ENCODE peak calls at places on chromosomes 6 and 20, in six cellular contexts. E is IMR-90, I is K562, Z is PC-9, R is H1, N is GM23338. V is an unnamed sample.
A peak's percentile ranks its signal among the peaks of the same experiment; 100 is the strongest.

GRCh38 chr20:15069355-15069754 is 731.9 kb upstream of the FLRT3 start:
- DNase-seq in E (no peak), I (no peak), Z (no peak), R (no peak), N (no peak), V (no peak)

GRCh38 chr6:85865665-85866372 is 223.1 kb upstream of the SYNCRIP start:
- DNase-seq in E (peak; percentile 71), I (no peak), Z (peak; percentile 14), R (no peak), N (no peak), V (peak; percentile 31)

GRCh38 chr20:19996970-19997369 is 20.2 kb upstream of the NAA20 start:
- DNase-seq in E (no peak), I (no peak), Z (no peak), R (no peak), N (no peak), V (no peak)

GRCh38 chr6:43992783-43993505 is 134.3 kb downstream of the MRPL14 start:
- DNase-seq in E (no peak), I (no peak), Z (no peak), R (no peak), N (no peak), V (no peak)

GRCh38 chr6:30483677-30484279 is 5.5 kb upstream of the HLA-E start:
- DNase-seq in E (peak; percentile 74), I (peak; percentile 29), Z (peak; percentile 45), R (no peak), N (peak; percentile 74), V (peak; percentile 52)

GRCh38 chr6:146657432-146657831 is 58.7 kb downstream of the ADGB start:
- DNase-seq in E (no peak), I (no peak), Z (no peak), R (no peak), N (no peak), V (no peak)

GRCh38 chr20:62975251-62975770 is 22.8 kb downstream of the SLC17A9 start:
- DNase-seq in E (no peak), I (no peak), Z (no peak), R (no peak), N (no peak), V (no peak)

GRCh38 chr6:215335-216034 is 76.8 kb upstream of the DUSP22 start:
- DNase-seq in E (peak; percentile 39), I (no peak), Z (peak; percentile 72), R (no peak), N (no peak), V (no peak)

GRCh38 chr6:139996253-139996834 is 621.9 kb upstream of the CITED2 start:
- DNase-seq in E (no peak), I (no peak), Z (no peak), R (no peak), N (peak; percentile 62), V (peak; percentile 83)

GRCh38 chr20:48538856-48539255 is 288.9 kb downstream of the PREX1 start:
- DNase-seq in E (no peak), I (no peak), Z (peak; percentile 60), R (no peak), N (peak; percentile 19), V (no peak)

GRCh38 chr6:13935190-13935880 is 10.6 kb downstream of the RNF182 start:
- DNase-seq in E (no peak), I (no peak), Z (no peak), R (no peak), N (no peak), V (no peak)

GRCh38 chr6:156955494-156956183 is 178.5 kb downstream of the ARID1B start:
- DNase-seq in E (no peak), I (no peak), Z (no peak), R (no peak), N (no peak), V (no peak)

GRCh38 chr6:128368213-128369000 is 152.0 kb downstream of the PTPRK start:
- DNase-seq in E (no peak), I (no peak), Z (no peak), R (no peak), N (no peak), V (no peak)

GRCh38 chr20:51528263-51529026 is 14.1 kb downstream of the NFATC2 start:
- DNase-seq in E (no peak), I (no peak), Z (no peak), R (no peak), N (no peak), V (no peak)

GRCh38 chr6:124995131-124995530 is 32.9 kb downstream of the RNF217 start:
- DNase-seq in E (no peak), I (no peak), Z (no peak), R (no peak), N (no peak), V (no peak)

GRCh38 chr6:8821921-8822512 is 386.7 kb upstream of the SLC35B3 start:
- DNase-seq in E (no peak), I (no peak), Z (no peak), R (no peak), N (no peak), V (no peak)

GRCh38 chr6:166903027-166903426 is 53.3 kb downstream of the RNASET2 start:
- DNase-seq in E (no peak), I (no peak), Z (no peak), R (no peak), N (no peak), V (no peak)

GRCh38 chr6:12436683-12437082 is 146.5 kb downstream of the EDN1 start:
- DNase-seq in E (no peak), I (no peak), Z (no peak), R (no peak), N (no peak), V (no peak)

GRCh38 chr20:37567331-37567665 is 39.6 kb upstream of the BLCAP start:
- DNase-seq in E (no peak), I (no peak), Z (no peak), R (no peak), N (peak; percentile 27), V (no peak)

GRCh38 chr20:52959125-52959524 is 13.0 kb upstream of the TSHZ2 start:
- DNase-seq in E (no peak), I (no peak), Z (no peak), R (no peak), N (peak; percentile 44), V (no peak)
- TF ChIP-seq CTCF in E (no peak), I (peak; percentile 12), Z (no peak), R (peak; percentile 13), N (peak; percentile 43), V (no peak)

DNA sequence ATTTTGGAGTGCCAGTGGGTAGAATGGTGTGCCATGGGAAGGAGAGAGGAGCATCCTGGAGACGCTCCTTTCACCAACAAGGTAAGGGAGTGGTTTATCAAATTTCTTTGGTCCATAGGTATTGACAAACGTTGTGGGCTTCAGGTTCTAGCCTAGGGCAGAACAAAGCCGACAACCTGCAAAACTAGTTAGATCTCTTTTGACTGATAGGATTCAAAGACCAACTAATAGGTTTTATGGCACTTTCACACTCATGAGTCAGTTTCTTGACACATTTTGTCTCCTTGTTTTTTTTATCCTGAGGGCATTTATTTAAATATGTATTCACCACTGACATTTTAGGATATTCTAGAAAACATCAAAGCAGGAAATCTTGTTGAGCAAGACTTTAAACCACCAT is 370.5 kb upstream of the HSF2 start:
- DNase-seq in E (no peak), I (no peak), Z (peak; percentile 55), R (no peak), N (no peak), V (no peak)
- H3K4me2 ChIP-seq in E (no peak overlapping the region), I (no peak overlapping the region), Z (peak overlapping the region; percentile 50), R (no peak overlapping the region), N (no peak overlapping the region), V (no peak overlapping the region)

GRCh38 chr6:144955392-144955791 is 670.3 kb downstream of the UTRN start:
- DNase-seq in E (no peak), I (no peak), Z (no peak), R (no peak), N (no peak), V (no peak)

GRCh38 chr6:144953552-144954240 is 668.6 kb downstream of the UTRN start:
- DNase-seq in E (peak; percentile 62), I (no peak), Z (peak; percentile 76), R (no peak), N (no peak), V (no peak)

GRCh38 chr6:144955853-144956252 is 670.7 kb downstream of the UTRN start:
- DNase-seq in E (peak; percentile 78), I (no peak), Z (no peak), R (no peak), N (no peak), V (no peak)

GRCh38 chr6:144952456-144953240 is 667.5 kb downstream of the UTRN start:
- DNase-seq in E (no peak), I (no peak), Z (no peak), R (no peak), N (no peak), V (no peak)

GRCh38 chr6:144954241-144954556 is 669.1 kb downstream of the UTRN start:
- DNase-seq in E (no peak), I (no peak), Z (no peak), R (no peak), N (no peak), V (no peak)
- TF ChIP-seq CTCF in E (no peak), I (no peak), Z (no peak), R (no peak), N (no peak), V (no peak)

GRCh38 chr6:109381747-109382575 is at the start of gene CD164:
- DNase-seq in E (peak; percentile 93), I (peak; percentile 92), Z (peak; percentile 92), R (no peak), N (peak; percentile 98), V (peak; percentile 96)
- H3K4me2 ChIP-seq in E (peak within 1 kb of the TSS; percentile 92), I (peak within 1 kb of the TSS; percentile 98), Z (peak within 1 kb of the TSS; percentile 89), R (peak within 1 kb of the TSS; percentile 79), N (peak within 1 kb of the TSS; percentile 82), V (peak within 1 kb of the TSS; percentile 92)

DNA sequence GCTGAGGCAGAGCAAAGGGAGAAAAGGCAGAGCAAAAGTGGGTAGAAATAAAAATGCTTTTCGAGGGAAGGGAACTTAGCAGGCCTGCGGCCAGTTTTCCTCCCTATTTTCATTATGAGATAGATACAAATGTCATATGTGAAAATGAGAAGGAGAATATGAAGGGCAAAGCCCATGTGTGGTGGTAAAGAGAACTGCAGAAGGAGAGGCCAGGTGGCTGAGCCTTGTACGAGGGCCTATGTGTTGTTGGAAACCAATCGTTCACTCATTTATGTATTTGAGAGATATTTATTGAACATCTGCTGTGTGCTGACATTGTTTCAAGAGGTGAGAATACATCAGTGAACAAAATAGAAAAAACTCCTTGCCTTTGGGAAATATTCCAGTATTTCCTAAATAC is 147.7 kb downstream of the SH3BGRL2 start:
- DNase-seq in E (no peak), I (no peak), Z (no peak), R (no peak), N (no peak), V (no peak)
- TF ChIP-seq CTCF in E (no peak), I (no peak), Z (no peak), R (no peak), N (no peak), V (peak; percentile 7)

DNA sequence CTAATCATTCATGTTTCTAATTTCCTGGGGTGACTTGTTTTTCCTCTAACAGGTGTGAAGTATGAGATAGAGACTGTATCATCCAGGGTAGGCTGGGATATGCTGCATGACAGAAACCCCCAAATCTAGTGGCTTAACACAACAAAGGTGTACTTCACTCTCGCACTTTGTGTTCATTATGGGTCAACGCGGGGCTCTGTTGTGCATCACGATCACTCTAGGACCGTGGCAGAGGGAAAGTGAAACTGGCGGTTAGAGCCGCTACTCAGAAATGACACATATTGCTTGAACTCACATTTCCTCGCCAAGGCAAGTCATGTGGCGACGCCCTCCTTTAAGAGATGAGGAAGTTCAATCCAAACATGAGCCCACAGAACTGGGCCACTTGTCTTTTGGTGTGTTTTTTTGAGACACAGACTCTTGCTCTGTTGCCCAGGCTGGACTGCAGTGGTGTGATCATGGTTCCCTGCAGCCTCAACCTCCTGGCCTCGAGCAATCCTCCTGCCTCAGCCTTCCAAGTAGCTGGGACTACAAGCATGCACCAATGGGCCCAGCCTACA is 41.3 kb downstream of the PCNA start:
- DNase-seq in E (peak; percentile 66), I (peak; percentile 43), Z (peak; percentile 62), R (no peak), N (no peak), V (peak; percentile 97)
- H3K4me2 ChIP-seq in E (peak overlapping the region; percentile 75), I (peak overlapping the region; percentile 78), Z (no peak overlapping the region), R (no peak overlapping the region), N (no peak overlapping the region), V (peak overlapping the region; percentile 88)